ENCODE peak calls at places on chromosomes 4 and X, in six cellular contexts. One of them, this sample, is unnamed.

GRCh38 chr4:182354867-182355266 is 111.7 kb downstream of the TENM3 start:
- DNase-seq in mucosa of gallbladder: no peak
- DNase-seq in activated T-helper 1 cell treated with anti-CD3 and anti-CD28 coated beads, Interleukin-2, amount 50 U/mL, for 16 hours: no peak
- DNase-seq in stimulated activated CD4-positive, alpha-beta T cell treated with anti-CD3 and anti-CD28 coated beads, TNF-alpha, amount 100 ng/mL, for 24 hours: no peak
- DNase-seq in A673: peak
- DNase-seq in GM20000: no peak
- DNase-seq in this sample: peak

GRCh38 chr4:71938776-71939175 is 93.0 kb upstream of the NPFFR2 start:
- DNase-seq in activated T-helper 1 cell treated with anti-CD3 and anti-CD28 coated beads, Interleukin-2, amount 50 U/mL, for 16 hours: no peak
- DNase-seq in GM20000: no peak
- DNase-seq in mucosa of gallbladder: no peak
- DNase-seq in stimulated activated CD4-positive, alpha-beta T cell treated with anti-CD3 and anti-CD28 coated beads, TNF-alpha, amount 100 ng/mL, for 24 hours: no peak
- DNase-seq in A673: no peak
- DNase-seq in this sample: no peak

GRCh38 chrX:121931567-121931966 is 884.2 kb downstream of the GLUD2 start:
- DNase-seq in activated T-helper 1 cell treated with anti-CD3 and anti-CD28 coated beads, Interleukin-2, amount 50 U/mL, for 16 hours: no peak
- DNase-seq in mucosa of gallbladder: no peak
- DNase-seq in A673: no peak
- DNase-seq in stimulated activated CD4-positive, alpha-beta T cell treated with anti-CD3 and anti-CD28 coated beads, TNF-alpha, amount 100 ng/mL, for 24 hours: no peak
- DNase-seq in GM20000: no peak
- DNase-seq in this sample: no peak

GRCh38 chr4:8319061-8319460 is 49.5 kb downstream of the HTRA3 start:
- DNase-seq in activated T-helper 1 cell treated with anti-CD3 and anti-CD28 coated beads, Interleukin-2, amount 50 U/mL, for 16 hours: no peak
- DNase-seq in A673: no peak
- DNase-seq in mucosa of gallbladder: no peak
- DNase-seq in stimulated activated CD4-positive, alpha-beta T cell treated with anti-CD3 and anti-CD28 coated beads, TNF-alpha, amount 100 ng/mL, for 24 hours: no peak
- DNase-seq in GM20000: no peak
- DNase-seq in this sample: no peak

GRCh38 chrX:82224961-82225360 is 1023.1 kb downstream of the SH3BGRL start:
- DNase-seq in mucosa of gallbladder: no peak
- DNase-seq in stimulated activated CD4-positive, alpha-beta T cell treated with anti-CD3 and anti-CD28 coated beads, TNF-alpha, amount 100 ng/mL, for 24 hours: no peak
- DNase-seq in A673: no peak
- DNase-seq in GM20000: no peak
- DNase-seq in activated T-helper 1 cell treated with anti-CD3 and anti-CD28 coated beads, Interleukin-2, amount 50 U/mL, for 16 hours: no peak
- DNase-seq in this sample: no peak

GRCh38 chr4:84796388-84796787 is 170.1 kb downstream of the WDFY3 start:
- DNase-seq in stimulated activated CD4-positive, alpha-beta T cell treated with anti-CD3 and anti-CD28 coated beads, TNF-alpha, amount 100 ng/mL, for 24 hours: no peak
- DNase-seq in mucosa of gallbladder: no peak
- DNase-seq in activated T-helper 1 cell treated with anti-CD3 and anti-CD28 coated beads, Interleukin-2, amount 50 U/mL, for 16 hours: no peak
- DNase-seq in GM20000: no peak
- DNase-seq in A673: peak
- DNase-seq in this sample: peak

GRCh38 chr4:40820101-40820500 is 70.3 kb downstream of the NSUN7 start:
- DNase-seq in A673: no peak
- DNase-seq in activated T-helper 1 cell treated with anti-CD3 and anti-CD28 coated beads, Interleukin-2, amount 50 U/mL, for 16 hours: no peak
- DNase-seq in mucosa of gallbladder: no peak
- DNase-seq in stimulated activated CD4-positive, alpha-beta T cell treated with anti-CD3 and anti-CD28 coated beads, TNF-alpha, amount 100 ng/mL, for 24 hours: no peak
- DNase-seq in GM20000: no peak
- DNase-seq in this sample: no peak

GRCh38 chrX:8484360-8484759 is 19.7 kb downstream of the VCX3B start:
- DNase-seq in mucosa of gallbladder: no peak
- DNase-seq in GM20000: no peak
- DNase-seq in activated T-helper 1 cell treated with anti-CD3 and anti-CD28 coated beads, Interleukin-2, amount 50 U/mL, for 16 hours: no peak
- DNase-seq in stimulated activated CD4-positive, alpha-beta T cell treated with anti-CD3 and anti-CD28 coated beads, TNF-alpha, amount 100 ng/mL, for 24 hours: no peak
- DNase-seq in A673: no peak
- DNase-seq in this sample: peak

GRCh38 chr4:24403263-24403662 is 181.1 kb downstream of the DHX15 start:
- DNase-seq in activated T-helper 1 cell treated with anti-CD3 and anti-CD28 coated beads, Interleukin-2, amount 50 U/mL, for 16 hours: no peak
- DNase-seq in stimulated activated CD4-positive, alpha-beta T cell treated with anti-CD3 and anti-CD28 coated beads, TNF-alpha, amount 100 ng/mL, for 24 hours: no peak
- DNase-seq in A673: no peak
- DNase-seq in mucosa of gallbladder: no peak
- DNase-seq in GM20000: no peak
- DNase-seq in this sample: no peak

GRCh38 chr4:23333946-23334878 is 555.6 kb downstream of the PPARGC1A start:
- DNase-seq in mucosa of gallbladder: no peak
- DNase-seq in activated T-helper 1 cell treated with anti-CD3 and anti-CD28 coated beads, Interleukin-2, amount 50 U/mL, for 16 hours: no peak
- DNase-seq in GM20000: peak
- DNase-seq in stimulated activated CD4-positive, alpha-beta T cell treated with anti-CD3 and anti-CD28 coated beads, TNF-alpha, amount 100 ng/mL, for 24 hours: no peak
- DNase-seq in A673: peak
- DNase-seq in this sample: peak

GRCh38 chr4:40186665-40187014 is 10.2 kb upstream of the RHOH start:
- DNase-seq in mucosa of gallbladder: no peak
- DNase-seq in GM20000: no peak
- DNase-seq in activated T-helper 1 cell treated with anti-CD3 and anti-CD28 coated beads, Interleukin-2, amount 50 U/mL, for 16 hours: no peak
- DNase-seq in stimulated activated CD4-positive, alpha-beta T cell treated with anti-CD3 and anti-CD28 coated beads, TNF-alpha, amount 100 ng/mL, for 24 hours: no peak
- DNase-seq in A673: no peak
- DNase-seq in this sample: no peak

GRCh38 chr4:15197005-15197404 is 194.7 kb downstream of the CPEB2 start:
- DNase-seq in GM20000: no peak
- DNase-seq in stimulated activated CD4-positive, alpha-beta T cell treated with anti-CD3 and anti-CD28 coated beads, TNF-alpha, amount 100 ng/mL, for 24 hours: no peak
- DNase-seq in mucosa of gallbladder: no peak
- DNase-seq in A673: peak
- DNase-seq in activated T-helper 1 cell treated with anti-CD3 and anti-CD28 coated beads, Interleukin-2, amount 50 U/mL, for 16 hours: no peak
- DNase-seq in this sample: peak

GRCh38 chr4:153142700-153143438 is 61.4 kb upstream of the TRIM2 start:
- DNase-seq in GM20000: peak
- DNase-seq in A673: peak
- DNase-seq in mucosa of gallbladder: peak
- DNase-seq in activated T-helper 1 cell treated with anti-CD3 and anti-CD28 coated beads, Interleukin-2, amount 50 U/mL, for 16 hours: no peak
- DNase-seq in stimulated activated CD4-positive, alpha-beta T cell treated with anti-CD3 and anti-CD28 coated beads, TNF-alpha, amount 100 ng/mL, for 24 hours: no peak
- DNase-seq in this sample: peak

GRCh38 chrX:40189621-40190020 is 91.9 kb upstream of the BCOR start:
- DNase-seq in GM20000: no peak
- DNase-seq in mucosa of gallbladder: no peak
- DNase-seq in A673: no peak
- DNase-seq in activated T-helper 1 cell treated with anti-CD3 and anti-CD28 coated beads, Interleukin-2, amount 50 U/mL, for 16 hours: no peak
- DNase-seq in stimulated activated CD4-positive, alpha-beta T cell treated with anti-CD3 and anti-CD28 coated beads, TNF-alpha, amount 100 ng/mL, for 24 hours: no peak
- DNase-seq in this sample: no peak

GRCh38 chrX:146614693-146615524 is 194.7 kb upstream of the CXorf51B start:
- DNase-seq in GM20000: no peak
- DNase-seq in activated T-helper 1 cell treated with anti-CD3 and anti-CD28 coated beads, Interleukin-2, amount 50 U/mL, for 16 hours: no peak
- DNase-seq in A673: no peak
- DNase-seq in stimulated activated CD4-positive, alpha-beta T cell treated with anti-CD3 and anti-CD28 coated beads, TNF-alpha, amount 100 ng/mL, for 24 hours: no peak
- DNase-seq in mucosa of gallbladder: no peak
- DNase-seq in this sample: no peak

GRCh38 chrX:9336501-9336900 is 128.4 kb upstream of the TBL1X start:
- DNase-seq in GM20000: no peak
- DNase-seq in stimulated activated CD4-positive, alpha-beta T cell treated with anti-CD3 and anti-CD28 coated beads, TNF-alpha, amount 100 ng/mL, for 24 hours: no peak
- DNase-seq in mucosa of gallbladder: no peak
- DNase-seq in A673: no peak
- DNase-seq in activated T-helper 1 cell treated with anti-CD3 and anti-CD28 coated beads, Interleukin-2, amount 50 U/mL, for 16 hours: no peak
- DNase-seq in this sample: no peak

GRCh38 chr4:183674153-183674552 is 15.1 kb downstream of the TRAPPC11 start:
- DNase-seq in activated T-helper 1 cell treated with anti-CD3 and anti-CD28 coated beads, Interleukin-2, amount 50 U/mL, for 16 hours: no peak
- DNase-seq in mucosa of gallbladder: no peak
- DNase-seq in stimulated activated CD4-positive, alpha-beta T cell treated with anti-CD3 and anti-CD28 coated beads, TNF-alpha, amount 100 ng/mL, for 24 hours: no peak
- DNase-seq in GM20000: no peak
- DNase-seq in A673: no peak
- DNase-seq in this sample: no peak

GRCh38 chr4:7761720-7762119 is 177.9 kb downstream of the AFAP1 start:
- DNase-seq in A673: peak
- DNase-seq in mucosa of gallbladder: peak
- DNase-seq in GM20000: peak
- DNase-seq in stimulated activated CD4-positive, alpha-beta T cell treated with anti-CD3 and anti-CD28 coated beads, TNF-alpha, amount 100 ng/mL, for 24 hours: peak
- DNase-seq in activated T-helper 1 cell treated with anti-CD3 and anti-CD28 coated beads, Interleukin-2, amount 50 U/mL, for 16 hours: peak
- DNase-seq in this sample: peak

GRCh38 chr4:40357738-40358137 is 22.6 kb downstream of the CHRNA9 start:
- DNase-seq in stimulated activated CD4-positive, alpha-beta T cell treated with anti-CD3 and anti-CD28 coated beads, TNF-alpha, amount 100 ng/mL, for 24 hours: no peak
- DNase-seq in A673: no peak
- DNase-seq in GM20000: no peak
- DNase-seq in activated T-helper 1 cell treated with anti-CD3 and anti-CD28 coated beads, Interleukin-2, amount 50 U/mL, for 16 hours: no peak
- DNase-seq in mucosa of gallbladder: no peak
- DNase-seq in this sample: no peak

GRCh38 chrX:17161991-17162390 is 213.0 kb upstream of the NHS start:
- DNase-seq in A673: no peak
- DNase-seq in GM20000: no peak
- DNase-seq in mucosa of gallbladder: no peak
- DNase-seq in activated T-helper 1 cell treated with anti-CD3 and anti-CD28 coated beads, Interleukin-2, amount 50 U/mL, for 16 hours: no peak
- DNase-seq in stimulated activated CD4-positive, alpha-beta T cell treated with anti-CD3 and anti-CD28 coated beads, TNF-alpha, amount 100 ng/mL, for 24 hours: no peak
- DNase-seq in this sample: no peak

GRCh38 chr4:54802336-54802735 is 144.6 kb downstream of the KIT start:
- DNase-seq in mucosa of gallbladder: no peak
- DNase-seq in stimulated activated CD4-positive, alpha-beta T cell treated with anti-CD3 and anti-CD28 coated beads, TNF-alpha, amount 100 ng/mL, for 24 hours: no peak
- DNase-seq in activated T-helper 1 cell treated with anti-CD3 and anti-CD28 coated beads, Interleukin-2, amount 50 U/mL, for 16 hours: no peak
- DNase-seq in GM20000: no peak
- DNase-seq in A673: no peak
- DNase-seq in this sample: no peak

This sample was measured in NCI-H69.